ENCODE peak calls at places on chromosomes 6 and 20, in five cellular contexts. A, P, M, X and N are unnamed samples.

GRCh38 chr6:50030350-50030749 is 8.6 kb upstream of the DEFB110 start:
- DNase-seq in A (no peak), P (no peak), M (no peak), X (no peak), N (no peak)

GRCh38 chr20:972256-972655 is 29.9 kb downstream of the RSPO4 start:
- DNase-seq in A (no peak), P (no peak), M (no peak), X (no peak), N (no peak)

GRCh38 chr6:64694356-64694755 is 1012.7 kb downstream of the EYS start:
- DNase-seq in A (no peak), P (no peak), M (no peak), X (no peak), N (no peak)

GRCh38 chr20:37911838-37912273 is 8.9 kb downstream of the VSTM2L start:
- DNase-seq in A (peak; percentile 47), P (no peak), M (peak; percentile 4), X (peak; percentile 23), N (no peak)

GRCh38 chr6:46491789-46492547 is 719 bp upstream of the RCAN2 start:
- DNase-seq in A (peak; percentile 68), P (peak; percentile 74), M (peak; percentile 1), X (no peak), N (peak; percentile 65)

GRCh38 chr6:142374965-142375733 is 73.3 kb downstream of the ADGRG6 start:
- DNase-seq in A (no peak), P (no peak), M (peak; percentile 83), X (peak; percentile 93), N (no peak)

GRCh38 chr6:149095842-149096241 is 221.7 kb upstream of the TAB2 start:
- DNase-seq in A (no peak), P (no peak), M (no peak), X (no peak), N (no peak)

GRCh38 chr6:118495639-118496296 is 52.3 kb upstream of the PLN start:
- DNase-seq in A (no peak), P (no peak), M (peak; percentile 70), X (peak; percentile 82), N (no peak)

GRCh38 chr20:18443841-18444240 is 23.0 kb downstream of the DZANK1 start:
- DNase-seq in A (no peak), P (no peak), M (peak; percentile 19), X (peak; percentile 18), N (no peak)

GRCh38 chr6:17354700-17355403 is 38.5 kb upstream of the CAP2 start:
- DNase-seq in A (no peak), P (no peak), M (peak; percentile 86), X (peak; percentile 84), N (no peak)

GRCh38 chr20:47389867-47390347 is 33.4 kb upstream of the ZMYND8 start:
- DNase-seq in A (no peak), P (no peak), M (peak; percentile 53), X (peak; percentile 67), N (no peak)

GRCh38 chr6:43376551-43376981 is 7.1 kb upstream of the ZNF318 start:
- DNase-seq in A (no peak), P (no peak), M (peak; percentile 59), X (no peak), N (no peak)

GRCh38 chr6:148866657-148867268 is 119.9 kb downstream of the UST start:
- DNase-seq in A (no peak), P (no peak), M (no peak), X (no peak), N (no peak)

GRCh38 chr20:61719691-61720347 is 345.9 kb downstream of the TAF4 start:
- DNase-seq in A (no peak), P (peak; percentile 35), M (no peak), X (no peak), N (no peak)

DNA sequence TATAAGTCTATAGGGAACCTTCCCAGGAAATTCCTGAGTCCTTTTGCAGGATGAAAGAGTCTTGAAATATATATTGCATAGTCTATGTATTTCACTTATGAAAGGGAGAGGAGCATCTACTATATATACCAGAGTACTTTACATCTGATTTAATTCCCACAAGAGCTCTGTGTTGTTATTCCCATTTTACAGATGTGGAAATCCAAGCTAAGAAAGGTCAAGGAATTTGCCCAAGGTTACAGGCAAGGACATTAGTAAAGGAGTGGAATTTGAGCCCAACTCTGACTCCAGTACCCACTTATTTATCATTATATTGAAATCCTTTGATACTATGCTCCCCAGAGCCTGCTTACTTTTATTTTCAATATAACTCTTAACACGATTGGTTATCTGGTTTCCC is 2.6 kb downstream of the SESN1 start:
- DNase-seq in A (no peak), P (no peak), M (no peak), X (no peak), N (no peak)
- H3K4me3 ChIP-seq in A (peak overlapping the region; percentile 6), P (peak overlapping the region; percentile 80), M (no peak overlapping the region), X (peak overlapping the region; percentile 84), N (peak overlapping the region; percentile 71)

GRCh38 chr6:133989525-133989924 is 36.5 kb downstream of the TBPL1 start:
- DNase-seq in A (no peak), P (no peak), M (no peak), X (no peak), N (no peak)
- H3K4me1 ChIP-seq in A (no peaks in the 10 kb centered on the region), P (peaks cover 1% of the 10 kb centered on the region), M (peaks cover 25% of the 10 kb centered on the region), X (peaks cover 27% of the 10 kb centered on the region), N (peaks cover 7% of the 10 kb centered on the region)

GRCh38 chr6:24668997-24669361 is 2.1 kb downstream of the ACOT13 start:
- DNase-seq in A (no peak), P (no peak), M (no peak), X (no peak), N (no peak)

GRCh38 chr6:24672573-24673182 is 5.8 kb downstream of the ACOT13 start:
- DNase-seq in A (no peak), P (no peak), M (no peak), X (no peak), N (no peak)

GRCh38 chr6:24673625-24674024 is 6.7 kb downstream of the ACOT13 start:
- DNase-seq in A (no peak), P (no peak), M (no peak), X (no peak), N (no peak)
- H3K4me3 ChIP-seq in A (no peak overlapping the region), P (no peak overlapping the region), M (no peak overlapping the region), X (no peak overlapping the region), N (no peak overlapping the region)

GRCh38 chr6:105573556-105573955 is 170.7 kb upstream of the PREP start:
- DNase-seq in A (no peak), P (no peak), M (no peak), X (peak; percentile 76), N (no peak)
- H3K4me1 ChIP-seq in A (no peaks in the 10 kb centered on the region), P (no peaks in the 10 kb centered on the region), M (peaks cover 2% of the 10 kb centered on the region), X (peaks cover 2% of the 10 kb centered on the region), N (no peaks in the 10 kb centered on the region)

DNA sequence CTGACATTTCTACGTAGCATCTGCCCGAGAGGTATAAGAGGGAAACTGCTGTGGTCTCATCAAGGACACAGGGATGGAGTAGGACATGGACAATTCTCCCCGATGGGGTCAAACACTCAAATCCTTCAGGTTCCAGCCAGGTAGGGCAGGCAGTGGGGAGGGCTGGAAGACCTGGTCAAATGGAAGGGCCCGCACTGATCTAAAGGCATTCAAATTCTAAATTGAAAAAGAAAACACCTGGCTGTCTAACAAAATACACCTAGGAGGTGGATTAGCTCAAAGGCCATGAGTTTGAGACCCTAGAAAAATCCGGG is 8.2 kb downstream of the DUSP15 start:
- DNase-seq in A (no peak), P (no peak), M (no peak), X (no peak), N (no peak)
- H3K4me3 ChIP-seq in A (no peak overlapping the region), P (no peak overlapping the region), M (no peak overlapping the region), X (no peak overlapping the region), N (no peak overlapping the region)

GRCh38 chr6:2744206-2744771 is 6.4 kb downstream of the MYLK4 start:
- DNase-seq in A (peak; percentile 60), P (no peak), M (no peak), X (no peak), N (peak; percentile 47)

GRCh38 chr6:2744778-2745177 is 5.9 kb downstream of the MYLK4 start:
- DNase-seq in A (no peak), P (no peak), M (no peak), X (no peak), N (no peak)

GRCh38 chr6:2748183-2748582 is 2.5 kb downstream of the MYLK4 start:
- DNase-seq in A (no peak), P (no peak), M (no peak), X (no peak), N (no peak)

GRCh38 chr6:2745246-2745645 is 5.5 kb downstream of the MYLK4 start:
- DNase-seq in A (no peak), P (no peak), M (no peak), X (no peak), N (no peak)

DNA sequence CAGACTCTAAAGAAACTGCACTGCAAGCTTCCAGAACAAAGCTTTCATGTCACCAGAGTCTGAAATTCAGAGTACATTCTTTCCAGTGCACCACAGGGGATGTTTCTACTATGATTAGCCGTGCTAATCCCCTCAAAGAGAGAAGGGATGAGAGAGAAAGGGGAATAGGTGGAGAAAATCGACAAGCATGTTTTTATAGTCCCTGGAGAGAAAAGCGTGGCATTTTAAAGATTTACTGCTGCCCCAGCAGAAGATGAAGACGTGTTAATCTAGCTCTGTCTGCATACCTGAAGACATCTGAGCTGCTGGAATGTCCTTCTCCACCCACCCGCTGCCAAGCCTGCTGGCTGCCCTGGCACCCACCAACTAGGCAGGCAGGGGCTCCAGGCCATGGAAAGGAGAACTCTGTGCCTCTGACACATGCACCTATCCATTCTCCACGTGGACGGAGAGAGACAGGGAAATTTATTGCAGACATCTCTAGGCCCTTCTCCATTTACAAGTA is 4.1 kb downstream of the MYLK4 start:
- DNase-seq in A (no peak), P (no peak), M (no peak), X (no peak), N (no peak)
- H3K4me1 ChIP-seq in A (no peaks in the 10 kb centered on the region), P (no peaks in the 10 kb centered on the region), M (peaks cover 3% of the 10 kb centered on the region), X (peaks cover 4% of the 10 kb centered on the region), N (peaks cover 23% of the 10 kb centered on the region)